ENCODE peak calls at places on chromosome 19, in ten cellular contexts. D is sigmoid colon, B is GM23338, A is HCT116, P is H1, S is breast epithelium, C is spleen, H is HepG2, J is K562, N is upper lobe of left lung. I is an unnamed sample.

GRCh38 chr19:13670846-13671245 is 93.5 kb upstream of the MRI1 start:
- DNase-seq in S (no peak), D (no peak), B (no peak), N (no peak), H (no peak), P (no peak), A (no peak), C (no peak), J (no peak), I (no peak)

GRCh38 chr19:2960120-2960519 is 15.3 kb upstream of the ZNF77 start:
- DNase-seq in S (no peak), A (no peak), B (no peak), J (no peak), D (no peak), H (no peak), P (no peak), C (no peak), N (no peak), I (no peak)

GRCh38 chr19:20660473-20660872 is 898 bp downstream of the ZNF626 start:
- DNase-seq in J (peak; percentile 11), N (no peak), S (no peak), B (peak; percentile 33), C (no peak), P (no peak), A (no peak), D (no peak), H (no peak), I (no peak)

GRCh38 chr19:16895467-16896097 is 6.8 kb downstream of the F2RL3 start:
- DNase-seq in H (no peak), N (peak; percentile 87), S (no peak), A (no peak), J (no peak), B (no peak), P (no peak), D (no peak), C (no peak), I (no peak)

GRCh38 chr19:39928357-39928725 is 6.1 kb downstream of the FCGBP start:
- DNase-seq in N (no peak), S (no peak), P (no peak), H (no peak), A (no peak), J (no peak), D (no peak), C (no peak), B (no peak), I (no peak)

GRCh38 chr19:38451036-38451435 is 17.5 kb downstream of the RYR1 start:
- DNase-seq in H (no peak), C (no peak), J (no peak), B (no peak), N (no peak), A (no peak), S (no peak), P (no peak), D (no peak), I (no peak)

GRCh38 chr19:50003254-50003788 is 21.9 kb downstream of the VRK3 start:
- DNase-seq in N (no peak), D (no peak), B (no peak), P (no peak), H (no peak), C (no peak), A (no peak), J (no peak), S (no peak), I (no peak)

GRCh38 chr19:2332341-2333026 is 4.0 kb downstream of the SPPL2B start:
- DNase-seq in B (no peak), N (no peak), A (no peak), P (no peak), D (no peak), J (no peak), C (peak; percentile 93), S (no peak), H (no peak), I (no peak)

GRCh38 chr19:54104998-54105715 is 2.5 kb downstream of the NDUFA3 start:
- DNase-seq in D (peak; percentile 43), H (no peak), J (no peak), S (no peak), A (no peak), C (peak; percentile 50), B (no peak), P (no peak), N (no peak), I (no peak)

GRCh38 chr19:50708179-50708879 is 11.3 kb downstream of the SHANK1 start:
- DNase-seq in C (no peak), D (no peak), N (no peak), P (no peak), A (no peak), J (no peak), H (no peak), S (no peak), B (no peak), I (no peak)

GRCh38 chr19:39247701-39248664 is 673 bp downstream of the IFNL4 start:
- DNase-seq in J (no peak), A (no peak), C (no peak), H (no peak), N (peak; percentile 87), B (peak; percentile 60), P (no peak), S (no peak), D (no peak), I (no peak)

GRCh38 chr19:18319591-18320135 is 3.2 kb downstream of the LSM4 start:
- DNase-seq in B (no peak), N (no peak), H (peak; percentile 81), J (no peak), C (no peak), S (no peak), P (no peak), A (no peak), D (no peak), I (peak; percentile 77)

GRCh38 chr19:58519087-58519354 is 589 bp downstream of the ZBTB45 start:
- DNase-seq in J (peak; percentile 81), H (peak; percentile 73), S (peak; percentile 74), B (peak; percentile 92), P (no peak), N (no peak), D (peak; percentile 84), A (no peak), C (no peak), I (peak; percentile 59)

GRCh38 chr19:51098366-51099069 is 9.7 kb downstream of the CTU1 start:
- DNase-seq in D (peak; percentile 83), S (no peak), B (peak; percentile 88), J (no peak), A (no peak), C (peak; percentile 83), N (peak; percentile 90), P (no peak), H (no peak), I (no peak)

DNA sequence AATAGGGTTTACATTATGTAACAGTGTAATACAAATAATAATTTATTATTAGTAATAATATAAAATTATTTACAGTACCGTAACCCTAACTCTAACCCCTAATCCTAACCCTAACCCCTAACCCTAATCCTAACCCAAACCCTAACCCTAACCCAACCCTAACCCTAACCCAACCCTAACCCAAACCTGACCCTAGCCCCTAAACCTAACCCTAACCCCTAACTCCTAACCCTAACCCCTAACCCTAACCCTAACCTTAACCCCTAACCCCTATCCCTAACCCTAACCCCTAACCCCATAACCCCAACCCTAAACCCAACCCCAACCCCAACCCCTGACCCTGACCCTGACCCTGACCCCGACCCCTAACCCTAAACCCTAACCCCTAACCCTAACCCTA is 45.7 kb downstream of the PLPP2 start:
- DNase-seq in N (no peak), C (no peak), P (no peak), J (no peak), H (no peak), S (no peak), B (no peak), D (no peak), A (no peak), I (no peak)
- H3K27ac ChIP-seq in N (no peak overlapping the region), C (no peak overlapping the region), P (no peak overlapping the region), J (no peak overlapping the region), H (no peak overlapping the region), S (no peak overlapping the region), B (no peak overlapping the region), D (no peak overlapping the region), A (no peak overlapping the region), I (no peak overlapping the region)

GRCh38 chr19:48196933-48197665 is 26.6 kb downstream of the ZSWIM9 start:
- DNase-seq in B (peak; percentile 18), N (no peak), J (no peak), D (no peak), A (no peak), P (no peak), H (no peak), S (no peak), C (no peak), I (no peak)
- TF ChIP-seq POLR2AphosphoS5 in B (no peak), N (no peak), J (no peak), D (no peak), A (no peak), P (no peak), H (no peak), S (no peak), C (no peak), I (no peak)

GRCh38 chr19:4367781-4368127 is 24.4 kb downstream of the MPND start:
- DNase-seq in H (no peak), P (no peak), N (no peak), A (no peak), S (no peak), C (no peak), D (no peak), B (no peak), J (no peak), I (no peak)
- H3K27ac ChIP-seq in H (no peak overlapping the region), P (no peak overlapping the region), N (peak overlapping the region; percentile 81), A (peak overlapping the region; percentile 22), S (peak overlapping the region; percentile 82), C (peak overlapping the region; percentile 89), D (peak overlapping the region; percentile 61), B (no peak overlapping the region), J (no peak overlapping the region), I (peak overlapping the region; percentile 83)

DNA sequence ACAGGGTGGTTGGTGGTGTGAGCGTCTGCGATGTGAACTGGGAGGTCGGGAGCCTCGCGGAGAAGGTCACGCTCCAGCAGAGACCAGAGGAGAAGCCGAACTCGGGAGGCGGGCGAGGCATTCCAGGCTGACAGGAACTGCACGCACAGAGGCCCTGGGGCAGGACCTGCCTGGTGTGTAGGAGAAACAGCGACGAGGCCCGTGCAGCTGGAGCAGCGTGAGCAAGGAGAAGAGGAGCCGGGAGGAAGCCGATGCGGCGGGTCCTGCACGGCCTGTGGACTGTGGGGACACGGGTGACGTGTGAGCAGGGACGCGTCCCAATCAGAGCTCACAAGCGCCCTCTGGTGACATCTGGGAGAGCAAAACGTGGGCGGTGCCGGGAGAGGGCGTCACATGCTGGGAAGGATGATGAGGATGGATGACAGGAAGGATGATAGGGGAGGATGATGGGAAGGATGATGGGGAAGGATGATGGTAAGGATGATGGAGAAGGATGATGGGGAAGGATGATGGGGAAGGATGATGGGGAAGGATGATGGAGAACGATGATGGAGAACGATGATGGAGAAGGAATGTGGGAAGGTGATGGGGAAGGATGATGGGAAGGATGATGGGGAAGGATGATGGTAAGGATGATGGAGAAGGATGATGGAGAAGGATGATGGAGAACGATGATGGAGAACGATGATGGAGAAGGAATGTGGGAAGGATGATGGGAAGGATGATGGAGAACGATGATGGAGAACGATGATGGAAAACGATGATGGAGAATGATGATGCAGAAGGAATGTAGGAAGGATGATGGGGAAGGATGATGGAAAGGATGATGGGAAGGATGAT is 16.1 kb upstream of the MADCAM1 start:
- DNase-seq in S (peak; percentile 83), A (no peak), C (peak; percentile 81), N (peak; percentile 87), J (peak; percentile 77), P (no peak), D (peak; percentile 91), B (peak; percentile 87), H (peak; percentile 63), I (peak; percentile 85)
- TF ChIP-seq POLR2AphosphoS5 in S (peak; percentile 32), A (no peak), C (peak; percentile 66), N (no peak), J (no peak), P (no peak), D (peak; percentile 30), B (no peak), H (no peak), I (peak; percentile 28)

I was measured in stomach.